ENCODE peak calls at places on chromosomes 2 and 18, in six cellular contexts. One of them, this sample, is unnamed. For H3K4me1, the result is how much of the 10 kb centered on the place peaks cover.

GRCh38 chr2:79876430-79876829 is 363.6 kb downstream of the CTNNA2 start:
- DNase-seq in SK-N-SH: peak
- DNase-seq in A549: peak
- DNase-seq in upper lobe of right lung: no peak
- DNase-seq in thoracic aorta: no peak
- DNase-seq in OCI-LY7: peak
- DNase-seq in this sample: peak

GRCh38 chr2:96773922-96774321 is 13.2 kb downstream of the CNNM4 start:
- DNase-seq in SK-N-SH: no peak
- DNase-seq in thoracic aorta: no peak
- DNase-seq in OCI-LY7: peak
- DNase-seq in A549: no peak
- DNase-seq in upper lobe of right lung: no peak
- DNase-seq in this sample: no peak

GRCh38 chr2:216066255-216066654 is 15.4 kb downstream of the PECR start:
- DNase-seq in upper lobe of right lung: no peak
- DNase-seq in thoracic aorta: no peak
- DNase-seq in SK-N-SH: no peak
- DNase-seq in OCI-LY7: no peak
- DNase-seq in A549: peak
- DNase-seq in this sample: no peak

GRCh38 chr2:120229341-120229740 is 6.1 kb upstream of the TMEM185B start:
- DNase-seq in A549: no peak
- DNase-seq in thoracic aorta: no peak
- DNase-seq in OCI-LY7: no peak
- DNase-seq in SK-N-SH: no peak
- DNase-seq in upper lobe of right lung: no peak
- DNase-seq in this sample: no peak

GRCh38 chr2:43024515-43024962 is 201.9 kb downstream of the ZFP36L2 start:
- DNase-seq in thoracic aorta: peak
- DNase-seq in upper lobe of right lung: peak
- DNase-seq in SK-N-SH: peak
- DNase-seq in A549: peak
- DNase-seq in OCI-LY7: peak
- DNase-seq in this sample: peak

GRCh38 chr2:226030369-226031077 is 631.0 kb downstream of the NYAP2 start:
- DNase-seq in OCI-LY7: no peak
- DNase-seq in SK-N-SH: peak
- DNase-seq in upper lobe of right lung: no peak
- DNase-seq in A549: no peak
- DNase-seq in thoracic aorta: no peak
- DNase-seq in this sample: no peak

GRCh38 chr2:138432971-138433370 is 68.6 kb upstream of the SPOPL start:
- DNase-seq in SK-N-SH: no peak
- DNase-seq in thoracic aorta: no peak
- DNase-seq in OCI-LY7: no peak
- DNase-seq in upper lobe of right lung: no peak
- DNase-seq in A549: no peak
- DNase-seq in this sample: no peak

GRCh38 chr2:109030870-109031480 is 42.0 kb upstream of the EDAR start:
- DNase-seq in OCI-LY7: no peak
- DNase-seq in A549: no peak
- DNase-seq in thoracic aorta: no peak
- DNase-seq in SK-N-SH: no peak
- DNase-seq in upper lobe of right lung: no peak
- DNase-seq in this sample: no peak

GRCh38 chr2:186862869-186863709 is 14.1 kb upstream of the ZSWIM2 start:
- DNase-seq in thoracic aorta: no peak
- DNase-seq in SK-N-SH: peak
- DNase-seq in upper lobe of right lung: no peak
- DNase-seq in OCI-LY7: peak
- DNase-seq in A549: peak
- DNase-seq in this sample: no peak

GRCh38 chr18:55586841-55587240 is 1.2 kb downstream of the TCF4 start:
- DNase-seq in upper lobe of right lung: no peak
- DNase-seq in SK-N-SH: peak
- DNase-seq in OCI-LY7: peak
- DNase-seq in thoracic aorta: no peak
- DNase-seq in A549: no peak
- DNase-seq in this sample: no peak

GRCh38 chr2:210616074-210616473 is 59.7 kb downstream of the CPS1 start:
- DNase-seq in OCI-LY7: no peak
- DNase-seq in upper lobe of right lung: no peak
- DNase-seq in SK-N-SH: no peak
- DNase-seq in thoracic aorta: no peak
- DNase-seq in A549: no peak
- DNase-seq in this sample: no peak

GRCh38 chr2:178143481-178143880 is 31.2 kb downstream of the RBM45 start:
- DNase-seq in SK-N-SH: no peak
- DNase-seq in A549: no peak
- DNase-seq in upper lobe of right lung: no peak
- DNase-seq in thoracic aorta: no peak
- DNase-seq in OCI-LY7: no peak
- DNase-seq in this sample: no peak

GRCh38 chr2:219142329-219142728 is 18.3 kb downstream of the NHEJ1 start:
- DNase-seq in upper lobe of right lung: no peak
- DNase-seq in SK-N-SH: peak
- DNase-seq in thoracic aorta: peak
- DNase-seq in A549: no peak
- DNase-seq in OCI-LY7: no peak
- DNase-seq in this sample: no peak

DNA sequence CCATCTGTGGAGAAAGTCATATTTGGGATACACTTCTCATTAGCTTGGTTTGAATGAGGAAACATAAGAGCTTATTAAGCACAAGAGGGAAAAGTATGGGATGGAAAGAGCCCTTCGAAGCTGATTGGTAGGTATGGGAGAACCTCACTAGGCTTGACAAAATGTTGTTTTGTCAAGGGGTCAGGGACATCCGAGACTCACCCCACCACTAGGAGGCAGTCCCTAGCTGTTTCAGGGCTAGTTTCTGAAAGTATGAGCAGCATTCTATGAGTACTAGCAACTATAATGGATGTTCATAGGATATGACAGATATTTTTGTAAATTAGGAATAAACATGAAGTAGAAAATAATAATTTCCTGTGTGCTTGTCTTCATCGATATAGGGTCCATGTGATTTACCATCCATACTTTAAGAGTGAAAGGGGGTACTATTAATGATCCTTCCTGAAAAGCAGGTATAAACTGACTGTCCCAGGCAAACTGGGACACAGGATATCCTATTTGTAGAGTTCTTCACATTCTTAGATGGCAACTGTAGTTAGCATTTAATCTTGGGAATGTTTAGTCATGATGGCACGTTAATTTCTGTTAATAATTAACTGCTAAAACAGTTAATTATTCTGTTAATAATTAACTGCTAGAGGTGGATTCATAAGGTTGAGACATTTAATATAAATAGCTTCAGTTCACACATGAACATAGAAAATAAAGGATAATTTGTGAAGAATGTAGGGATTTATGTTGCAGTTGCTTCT is 28.4 kb downstream of the OTX1 start:
- DNase-seq in OCI-LY7: peak
- DNase-seq in A549: peak
- DNase-seq in SK-N-SH: peak
- DNase-seq in thoracic aorta: no peak
- DNase-seq in upper lobe of right lung: no peak
- DNase-seq in this sample: peak
- TF ChIP-seq CTCF in OCI-LY7: peak
- TF ChIP-seq CTCF in A549: peak
- TF ChIP-seq CTCF in SK-N-SH: peak
- TF ChIP-seq CTCF in thoracic aorta: no peak
- TF ChIP-seq CTCF in upper lobe of right lung: no peak
- TF ChIP-seq CTCF in this sample: peak

DNA sequence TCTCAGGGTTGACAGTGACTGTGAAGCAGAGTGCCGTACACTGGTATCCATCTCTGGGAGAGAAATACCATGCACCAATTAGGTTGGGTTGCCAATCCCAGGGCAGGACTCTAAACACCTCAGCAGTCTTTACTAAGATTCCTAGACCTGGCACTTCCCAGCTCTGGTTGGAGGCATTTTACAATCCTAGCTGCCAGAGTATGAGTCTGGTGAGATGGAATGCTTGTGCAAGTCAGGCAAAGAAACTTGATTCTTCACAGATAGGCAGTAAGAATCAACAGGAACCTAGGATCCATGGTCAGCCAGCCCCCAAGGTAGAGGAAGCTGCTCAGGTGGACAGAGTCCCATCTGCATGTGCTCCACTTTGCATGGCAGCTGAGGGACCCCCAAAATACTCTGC is 6.0 kb upstream of the UGT1A5 start:
- DNase-seq in upper lobe of right lung: no peak
- DNase-seq in OCI-LY7: no peak
- DNase-seq in SK-N-SH: no peak
- DNase-seq in A549: peak
- DNase-seq in thoracic aorta: no peak
- DNase-seq in this sample: no peak
- H3K4me1 ChIP-seq in upper lobe of right lung: under half
- H3K4me1 ChIP-seq in OCI-LY7: under half
- H3K4me1 ChIP-seq in SK-N-SH: under half
- H3K4me1 ChIP-seq in A549: half or more
- H3K4me1 ChIP-seq in thoracic aorta: under half
- H3K4me1 ChIP-seq in this sample: under half

GRCh38 chr2:192286093-192286701 is 91.5 kb upstream of the TMEFF2 start:
- DNase-seq in A549: peak
- DNase-seq in thoracic aorta: no peak
- DNase-seq in OCI-LY7: no peak
- DNase-seq in upper lobe of right lung: no peak
- DNase-seq in SK-N-SH: peak
- DNase-seq in this sample: peak
- TF ChIP-seq CTCF in A549: peak
- TF ChIP-seq CTCF in thoracic aorta: no peak
- TF ChIP-seq CTCF in OCI-LY7: peak
- TF ChIP-seq CTCF in upper lobe of right lung: peak
- TF ChIP-seq CTCF in SK-N-SH: peak
- TF ChIP-seq CTCF in this sample: peak

DNA sequence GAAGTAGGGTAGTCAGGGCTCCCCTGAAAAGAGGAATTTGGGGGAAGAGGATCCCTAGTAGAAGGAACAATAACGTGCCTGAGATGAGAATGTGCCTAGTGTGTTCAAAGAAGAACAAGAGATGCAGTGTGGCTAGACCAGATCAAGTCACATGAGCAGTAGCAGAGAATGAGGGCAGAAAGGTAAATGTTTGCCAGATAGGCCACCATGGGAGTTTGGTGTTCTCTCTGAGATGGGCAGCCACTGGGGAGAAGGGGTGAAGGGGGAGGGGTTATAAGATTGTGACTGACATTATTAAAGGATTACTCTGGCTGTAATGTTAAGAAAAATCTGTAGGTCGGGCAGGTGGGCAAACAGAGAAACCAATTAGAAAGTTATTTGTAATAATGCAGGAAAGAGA is 166.0 kb downstream of the LCLAT1 start:
- DNase-seq in thoracic aorta: no peak
- DNase-seq in upper lobe of right lung: no peak
- DNase-seq in OCI-LY7: no peak
- DNase-seq in A549: no peak
- DNase-seq in SK-N-SH: no peak
- DNase-seq in this sample: no peak
- H3K4me1 ChIP-seq in thoracic aorta: under half
- H3K4me1 ChIP-seq in upper lobe of right lung: under half
- H3K4me1 ChIP-seq in OCI-LY7: under half
- H3K4me1 ChIP-seq in A549: under half
- H3K4me1 ChIP-seq in SK-N-SH: under half
- H3K4me1 ChIP-seq in this sample: under half

GRCh38 chr2:163291790-163292189 is 444.0 kb downstream of the FIGN start:
- DNase-seq in upper lobe of right lung: no peak
- DNase-seq in OCI-LY7: no peak
- DNase-seq in SK-N-SH: no peak
- DNase-seq in thoracic aorta: no peak
- DNase-seq in A549: no peak
- DNase-seq in this sample: no peak
- TF ChIP-seq CTCF in upper lobe of right lung: no peak
- TF ChIP-seq CTCF in OCI-LY7: no peak
- TF ChIP-seq CTCF in SK-N-SH: no peak
- TF ChIP-seq CTCF in thoracic aorta: no peak
- TF ChIP-seq CTCF in A549: no peak
- TF ChIP-seq CTCF in this sample: no peak

GRCh38 chr2:20621366-20622295 is 29.3 kb downstream of the HS1BP3 start:
- DNase-seq in OCI-LY7: no peak
- DNase-seq in upper lobe of right lung: peak
- DNase-seq in SK-N-SH: peak
- DNase-seq in A549: no peak
- DNase-seq in thoracic aorta: no peak
- DNase-seq in this sample: no peak

GRCh38 chr2:20622296-20622686 is 28.6 kb downstream of the HS1BP3 start:
- DNase-seq in SK-N-SH: peak
- DNase-seq in thoracic aorta: no peak
- DNase-seq in A549: no peak
- DNase-seq in upper lobe of right lung: peak
- DNase-seq in OCI-LY7: no peak
- DNase-seq in this sample: no peak

GRCh38 chr2:20619624-20620024 is 31.3 kb downstream of the HS1BP3 start:
- DNase-seq in thoracic aorta: no peak
- DNase-seq in SK-N-SH: no peak
- DNase-seq in OCI-LY7: no peak
- DNase-seq in A549: no peak
- DNase-seq in upper lobe of right lung: peak
- DNase-seq in this sample: no peak

GRCh38 chr2:20620271-20620681 is 30.6 kb downstream of the HS1BP3 start:
- DNase-seq in OCI-LY7: no peak
- DNase-seq in SK-N-SH: peak
- DNase-seq in A549: no peak
- DNase-seq in upper lobe of right lung: peak
- DNase-seq in thoracic aorta: no peak
- DNase-seq in this sample: no peak

DNA sequence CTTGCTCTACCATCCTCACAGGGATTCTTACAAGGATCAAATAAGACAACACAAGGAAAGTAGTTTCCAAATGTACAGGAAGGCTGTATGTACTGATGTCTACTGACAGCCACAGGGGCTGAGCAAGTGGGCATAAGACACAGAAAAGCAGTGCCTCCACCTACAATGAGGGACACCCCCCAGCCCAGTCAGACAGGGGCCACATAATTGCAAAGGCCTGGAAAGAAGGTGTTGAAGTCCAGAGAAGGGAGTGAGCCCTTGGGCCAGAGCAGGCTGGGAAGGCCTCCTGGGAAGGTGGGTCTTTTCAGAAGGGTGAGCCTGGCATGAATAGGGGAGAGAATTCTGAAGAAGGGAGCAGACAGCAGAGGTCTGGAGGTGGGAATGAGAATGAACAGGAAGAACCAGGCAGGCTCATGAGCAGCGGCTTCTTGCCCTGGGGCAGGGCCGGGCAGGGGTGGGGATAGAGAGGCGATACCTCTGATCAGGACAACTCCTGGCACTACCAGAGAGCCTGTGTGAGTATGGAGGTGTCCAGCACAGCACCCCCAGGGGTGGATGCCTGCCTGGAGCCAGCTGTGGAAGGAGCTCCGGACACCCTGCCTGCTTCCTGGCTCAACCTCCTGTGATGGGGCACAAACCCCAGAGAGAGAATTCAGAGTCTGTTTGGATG is 30.1 kb downstream of the HS1BP3 start:
- DNase-seq in A549: no peak
- DNase-seq in thoracic aorta: no peak
- DNase-seq in upper lobe of right lung: peak
- DNase-seq in OCI-LY7: no peak
- DNase-seq in SK-N-SH: peak
- DNase-seq in this sample: no peak
- H3K4me1 ChIP-seq in A549: under half
- H3K4me1 ChIP-seq in thoracic aorta: under half
- H3K4me1 ChIP-seq in upper lobe of right lung: under half
- H3K4me1 ChIP-seq in OCI-LY7: under half
- H3K4me1 ChIP-seq in SK-N-SH: under half
- H3K4me1 ChIP-seq in this sample: half or more